ENCODE peak calls at places on chromosome 17, in four cellular contexts. V, Z, E and F are unnamed samples.

GRCh38 chr17:83097831-83098230 is 18.4 kb downstream of the METRNL start:
- DNase-seq in V (no peak), Z (no peak), E (no peak), F (no peak)

GRCh38 chr17:72126575-72127486 is 6.0 kb downstream of the SOX9 start:
- DNase-seq in V (no peak), Z (no peak), E (peak; percentile 74), F (no peak)

GRCh38 chr17:55825213-55825612 is 74.4 kb downstream of the PCTP start:
- DNase-seq in V (no peak), Z (no peak), E (no peak), F (peak; percentile 24)

GRCh38 chr17:60941028-60941427 is 263.4 kb downstream of the BCAS3 start:
- DNase-seq in V (no peak), Z (no peak), E (no peak), F (no peak)

GRCh38 chr17:82782657-82783207 is 30.9 kb downstream of the TBCD start:
- DNase-seq in V (no peak), Z (no peak), E (no peak), F (no peak)

GRCh38 chr17:27566673-27567562 is 64.1 kb upstream of the LGALS9 start:
- DNase-seq in V (no peak), Z (no peak), E (no peak), F (peak; percentile 25)

GRCh38 chr17:12422632-12423031 is 243.1 kb upstream of the MYOCD start:
- DNase-seq in V (no peak), Z (no peak), E (no peak), F (no peak)

GRCh38 chr17:41171881-41172280 is 3.9 kb upstream of the KRTAP4-3 start:
- DNase-seq in V (no peak), Z (no peak), E (no peak), F (no peak)

GRCh38 chr17:78236362-78237127 is 5.1 kb downstream of the TMEM235 start:
- DNase-seq in V (no peak), Z (no peak), E (no peak), F (no peak)

GRCh38 chr17:80952291-80952690 is 39.4 kb upstream of the CHMP6 start:
- DNase-seq in V (no peak), Z (no peak), E (no peak), F (no peak)

GRCh38 chr17:48795444-48796162 is 21.4 kb downstream of the TTLL6 start:
- DNase-seq in V (no peak), Z (no peak), E (peak; percentile 71), F (no peak)

GRCh38 chr17:54117452-54117851 is 294.7 kb downstream of the KIF2B start:
- DNase-seq in V (no peak), Z (no peak), E (no peak), F (no peak)

GRCh38 chr17:29677139-29677834 is 54.6 kb upstream of the CORO6 start:
- DNase-seq in V (no peak), Z (no peak), E (no peak), F (no peak)

GRCh38 chr17:82497483-82498405 is 21.8 kb upstream of the FOXK2 start:
- DNase-seq in V (peak; percentile 27), Z (peak; percentile 60), E (no peak), F (peak; percentile 68)